ENCODE peak calls at places on chromosome 7, in four cellular contexts. One of them, this sample, is unnamed.

GRCh38 chr7:16563281-16564022 is 36.8 kb downstream of the LRRC72 start:
- DNase-seq in thoracic aorta: no peak
- DNase-seq in fibroblast of lung: no peak
- DNase-seq in naive thymus-derived CD4-positive, alpha-beta T cell: peak; percentile 23
- DNase-seq in this sample: no peak

GRCh38 chr7:51346136-51346535 is 29.5 kb upstream of the COBL start:
- DNase-seq in thoracic aorta: no peak
- DNase-seq in fibroblast of lung: no peak
- DNase-seq in naive thymus-derived CD4-positive, alpha-beta T cell: no peak
- DNase-seq in this sample: no peak

GRCh38 chr7:156236936-156237599 is 403.5 kb upstream of the RNF32 start:
- DNase-seq in thoracic aorta: no peak
- DNase-seq in fibroblast of lung: no peak
- DNase-seq in naive thymus-derived CD4-positive, alpha-beta T cell: no peak
- DNase-seq in this sample: no peak

GRCh38 chr7:105826143-105826542 is 50.3 kb downstream of the ATXN7L1 start:
- DNase-seq in thoracic aorta: no peak
- DNase-seq in fibroblast of lung: peak; percentile 18
- DNase-seq in naive thymus-derived CD4-positive, alpha-beta T cell: no peak
- DNase-seq in this sample: no peak

GRCh38 chr7:50865450-50865849 is 82.8 kb upstream of the GRB10 start:
- DNase-seq in thoracic aorta: no peak
- DNase-seq in fibroblast of lung: no peak
- DNase-seq in naive thymus-derived CD4-positive, alpha-beta T cell: no peak
- DNase-seq in this sample: peak; percentile 34

GRCh38 chr7:151815419-151815818 is 61.5 kb downstream of the PRKAG2 start:
- DNase-seq in thoracic aorta: no peak
- DNase-seq in fibroblast of lung: no peak
- DNase-seq in naive thymus-derived CD4-positive, alpha-beta T cell: no peak
- DNase-seq in this sample: no peak

GRCh38 chr7:39672176-39672575 is 48.8 kb downstream of the RALA start:
- DNase-seq in thoracic aorta: no peak
- DNase-seq in fibroblast of lung: peak; percentile 29
- DNase-seq in naive thymus-derived CD4-positive, alpha-beta T cell: no peak
- DNase-seq in this sample: peak; percentile 27

GRCh38 chr7:1109581-1110310 is 21.8 kb downstream of the GPER1 start:
- DNase-seq in thoracic aorta: no peak
- DNase-seq in fibroblast of lung: no peak
- DNase-seq in naive thymus-derived CD4-positive, alpha-beta T cell: no peak
- DNase-seq in this sample: no peak

GRCh38 chr7:44212018-44212417 is 11.2 kb downstream of the YKT6 start:
- DNase-seq in thoracic aorta: no peak
- DNase-seq in fibroblast of lung: no peak
- DNase-seq in naive thymus-derived CD4-positive, alpha-beta T cell: no peak
- DNase-seq in this sample: no peak

GRCh38 chr7:148645948-148646347 is 52.8 kb upstream of the CUL1 start:
- DNase-seq in thoracic aorta: no peak
- DNase-seq in fibroblast of lung: no peak
- DNase-seq in naive thymus-derived CD4-positive, alpha-beta T cell: no peak
- DNase-seq in this sample: no peak

GRCh38 chr7:152464312-152465117 is 28.7 kb upstream of the KMT2C start:
- DNase-seq in thoracic aorta: peak; percentile 14
- DNase-seq in fibroblast of lung: peak; percentile 82
- DNase-seq in naive thymus-derived CD4-positive, alpha-beta T cell: no peak
- DNase-seq in this sample: peak; percentile 77

GRCh38 chr7:45897042-45897690 is 8.9 kb downstream of the IGFBP1 start:
- DNase-seq in thoracic aorta: no peak
- DNase-seq in fibroblast of lung: peak; percentile 91
- DNase-seq in naive thymus-derived CD4-positive, alpha-beta T cell: no peak
- DNase-seq in this sample: peak; percentile 31

GRCh38 chr7:120729300-120729699 is 128.6 kb downstream of the TSPAN12 start:
- DNase-seq in thoracic aorta: no peak
- DNase-seq in fibroblast of lung: peak; percentile 27
- DNase-seq in naive thymus-derived CD4-positive, alpha-beta T cell: no peak
- DNase-seq in this sample: no peak

GRCh38 chr7:2072042-2072441 is 160.7 kb downstream of the MAD1L1 start:
- DNase-seq in thoracic aorta: no peak
- DNase-seq in fibroblast of lung: no peak
- DNase-seq in naive thymus-derived CD4-positive, alpha-beta T cell: no peak
- DNase-seq in this sample: no peak

GRCh38 chr7:124191713-124192112 is 158.8 kb upstream of the TMEM229A start:
- DNase-seq in thoracic aorta: no peak
- DNase-seq in fibroblast of lung: no peak
- DNase-seq in naive thymus-derived CD4-positive, alpha-beta T cell: no peak
- DNase-seq in this sample: no peak

GRCh38 chr7:12422449-12423320 is 19.0 kb upstream of the VWDE start:
- DNase-seq in thoracic aorta: no peak
- DNase-seq in fibroblast of lung: peak; percentile 16
- DNase-seq in naive thymus-derived CD4-positive, alpha-beta T cell: no peak
- DNase-seq in this sample: peak; percentile 69
- H3K4me3 ChIP-seq in thoracic aorta: no peak overlapping the region
- H3K4me3 ChIP-seq in fibroblast of lung: no peak overlapping the region
- H3K4me3 ChIP-seq in naive thymus-derived CD4-positive, alpha-beta T cell: no peak overlapping the region
- H3K4me3 ChIP-seq in this sample: no peak overlapping the region

DNA sequence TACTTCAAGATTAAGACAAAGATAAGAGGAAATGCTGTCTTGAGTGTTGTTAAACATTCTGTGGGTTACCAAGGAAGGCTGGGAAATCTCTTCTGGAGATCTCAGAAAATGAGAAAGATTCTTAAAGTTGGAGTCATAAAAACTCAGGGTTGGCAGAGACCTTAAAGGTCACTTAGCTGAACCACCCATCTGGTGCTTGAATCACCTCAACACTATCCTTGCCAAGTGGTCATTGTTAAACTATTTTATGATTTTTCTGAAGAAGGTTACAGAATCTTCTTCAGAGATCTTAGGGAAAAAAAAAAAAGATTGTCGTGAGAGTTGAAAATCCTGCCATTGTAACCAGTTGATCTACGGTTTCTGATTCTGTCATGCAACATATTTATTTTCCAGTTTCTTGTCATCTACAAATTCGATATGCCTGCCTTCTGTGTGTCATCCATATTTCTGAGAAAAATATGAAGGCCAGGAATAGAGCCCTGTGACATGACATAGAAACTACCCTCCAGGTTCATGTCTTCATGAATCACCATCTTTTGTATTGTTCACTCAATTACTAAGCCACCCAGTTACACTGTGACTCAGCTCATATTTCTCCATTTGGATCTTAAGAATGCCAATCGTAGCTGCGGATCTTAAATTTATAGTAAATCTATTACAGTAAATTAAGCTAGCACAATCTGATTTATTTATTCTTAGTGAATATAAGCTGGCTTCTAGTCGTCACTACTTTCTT is 179.3 kb downstream of the ST7 start:
- DNase-seq in thoracic aorta: no peak
- DNase-seq in fibroblast of lung: peak; percentile 97
- DNase-seq in naive thymus-derived CD4-positive, alpha-beta T cell: no peak
- DNase-seq in this sample: peak; percentile 95
- H3K4me3 ChIP-seq in thoracic aorta: no peak overlapping the region
- H3K4me3 ChIP-seq in fibroblast of lung: peak overlapping the region; percentile 6
- H3K4me3 ChIP-seq in naive thymus-derived CD4-positive, alpha-beta T cell: no peak overlapping the region
- H3K4me3 ChIP-seq in this sample: no peak overlapping the region

GRCh38 chr7:114086491-114086905 is 167.7 kb upstream of the PPP1R3A start:
- DNase-seq in thoracic aorta: no peak
- DNase-seq in fibroblast of lung: peak; percentile 6
- DNase-seq in naive thymus-derived CD4-positive, alpha-beta T cell: no peak
- DNase-seq in this sample: no peak

GRCh38 chr7:114084381-114085312 is 165.8 kb upstream of the PPP1R3A start:
- DNase-seq in thoracic aorta: no peak
- DNase-seq in fibroblast of lung: peak; percentile 37
- DNase-seq in naive thymus-derived CD4-positive, alpha-beta T cell: no peak
- DNase-seq in this sample: peak; percentile 11

GRCh38 chr7:114085313-114085591 is 166.4 kb upstream of the PPP1R3A start:
- DNase-seq in thoracic aorta: no peak
- DNase-seq in fibroblast of lung: no peak
- DNase-seq in naive thymus-derived CD4-positive, alpha-beta T cell: no peak
- DNase-seq in this sample: no peak

GRCh38 chr7:114086906-114087651 is 168.3 kb upstream of the PPP1R3A start:
- DNase-seq in thoracic aorta: no peak
- DNase-seq in fibroblast of lung: peak; percentile 43
- DNase-seq in naive thymus-derived CD4-positive, alpha-beta T cell: no peak
- DNase-seq in this sample: peak; percentile 27

GRCh38 chr7:114085592-114086490 is 167.0 kb upstream of the PPP1R3A start:
- DNase-seq in thoracic aorta: peak; percentile 61
- DNase-seq in fibroblast of lung: peak; percentile 81
- DNase-seq in naive thymus-derived CD4-positive, alpha-beta T cell: peak; percentile 4
- DNase-seq in this sample: peak; percentile 66
- H3K4me3 ChIP-seq in thoracic aorta: peak overlapping the region; percentile 79
- H3K4me3 ChIP-seq in fibroblast of lung: peak overlapping the region; percentile 80
- H3K4me3 ChIP-seq in naive thymus-derived CD4-positive, alpha-beta T cell: peak overlapping the region; percentile 42
- H3K4me3 ChIP-seq in this sample: peak overlapping the region; percentile 71

DNA sequence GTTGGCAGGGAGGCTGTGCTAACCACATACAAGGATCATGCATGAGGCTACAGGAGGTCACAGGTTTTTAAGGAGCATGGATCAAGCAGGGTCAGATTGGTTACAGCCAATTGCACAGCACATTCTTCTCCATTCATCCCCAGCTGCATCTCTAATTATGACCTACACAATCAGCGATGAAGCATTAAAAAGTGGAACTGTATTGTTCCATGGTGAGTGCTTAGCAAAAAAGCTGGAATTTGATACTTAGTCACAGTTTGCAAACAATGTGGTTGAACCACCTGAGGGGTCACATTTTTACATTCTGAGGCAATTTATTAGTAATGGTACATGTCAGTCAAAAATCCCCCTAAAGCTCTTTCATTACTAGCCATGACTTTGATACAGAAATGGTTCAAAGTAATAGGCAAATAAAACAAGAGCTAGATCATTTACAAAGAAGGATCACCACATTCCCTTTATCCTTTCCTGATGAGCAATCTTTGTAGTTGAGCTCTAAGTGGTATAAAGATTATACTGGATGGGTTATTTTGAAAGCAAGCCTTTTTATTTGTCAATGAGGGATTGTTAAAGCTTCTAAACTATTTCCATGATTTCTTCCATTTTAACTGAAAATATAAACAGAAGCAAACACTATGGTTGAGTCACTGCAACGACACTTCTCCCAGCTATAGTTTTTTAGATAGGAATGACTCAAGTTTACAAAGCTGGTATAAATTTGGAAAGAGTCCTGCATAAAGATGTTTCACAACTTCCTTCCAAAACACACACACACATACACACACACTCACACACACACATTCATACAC is 217.8 kb upstream of the SEMA3A start:
- DNase-seq in thoracic aorta: no peak
- DNase-seq in fibroblast of lung: peak; percentile 97
- DNase-seq in naive thymus-derived CD4-positive, alpha-beta T cell: no peak
- DNase-seq in this sample: peak; percentile 91
- H3K4me3 ChIP-seq in thoracic aorta: no peak overlapping the region
- H3K4me3 ChIP-seq in fibroblast of lung: peak overlapping the region; percentile 18
- H3K4me3 ChIP-seq in naive thymus-derived CD4-positive, alpha-beta T cell: no peak overlapping the region
- H3K4me3 ChIP-seq in this sample: no peak overlapping the region

GRCh38 chr7:130793855-130794618 is 60.0 kb upstream of the KLF14 start:
- DNase-seq in thoracic aorta: no peak
- DNase-seq in fibroblast of lung: peak; percentile 52
- DNase-seq in naive thymus-derived CD4-positive, alpha-beta T cell: no peak
- DNase-seq in this sample: peak; percentile 26
- H3K4me3 ChIP-seq in thoracic aorta: no peak overlapping the region
- H3K4me3 ChIP-seq in fibroblast of lung: peak overlapping the region; percentile 48
- H3K4me3 ChIP-seq in naive thymus-derived CD4-positive, alpha-beta T cell: no peak overlapping the region
- H3K4me3 ChIP-seq in this sample: no peak overlapping the region

GRCh38 chr7:90320418-90320800 is 695 bp downstream of the FAM237B start:
- DNase-seq in thoracic aorta: no peak
- DNase-seq in fibroblast of lung: no peak
- DNase-seq in naive thymus-derived CD4-positive, alpha-beta T cell: no peak
- DNase-seq in this sample: no peak
- H3K4me3 ChIP-seq in thoracic aorta: no peak overlapping the region
- H3K4me3 ChIP-seq in fibroblast of lung: peak overlapping the region; percentile 32
- H3K4me3 ChIP-seq in naive thymus-derived CD4-positive, alpha-beta T cell: no peak overlapping the region
- H3K4me3 ChIP-seq in this sample: peak overlapping the region; percentile 17

DNA sequence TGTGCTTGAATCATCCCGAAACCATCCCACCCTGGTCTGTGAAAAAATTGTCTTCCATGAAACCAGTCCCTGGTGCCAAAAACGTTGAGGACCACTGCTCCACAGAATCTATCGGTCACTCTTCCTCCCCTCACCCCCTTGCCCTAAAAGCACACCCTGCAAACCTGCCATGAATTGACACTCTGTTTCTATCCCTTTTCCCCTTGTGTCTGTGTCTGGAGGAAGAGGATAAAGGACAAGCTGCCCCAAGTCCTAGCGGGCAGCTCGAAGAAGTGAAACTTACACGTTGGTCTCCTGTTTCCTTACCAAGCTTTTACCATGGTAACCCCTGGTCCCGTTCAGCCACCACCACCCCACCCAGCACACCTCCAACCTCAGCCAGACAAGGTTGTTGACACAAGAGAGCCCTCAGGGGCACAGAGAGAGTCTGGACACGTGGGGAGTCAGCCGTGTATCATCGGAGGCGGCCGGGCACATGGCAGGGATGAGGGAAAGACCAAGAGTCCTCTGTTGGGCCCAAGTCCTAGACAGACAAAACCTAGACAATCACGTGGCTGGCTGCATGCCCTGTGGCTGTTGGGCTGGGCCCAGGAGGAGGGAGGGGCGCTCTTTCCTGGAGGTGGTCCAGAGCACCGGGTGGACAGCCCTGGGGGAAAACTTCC is 784 bp upstream of the SERPINE1 start:
- DNase-seq in thoracic aorta: no peak
- DNase-seq in fibroblast of lung: peak; percentile 85
- DNase-seq in naive thymus-derived CD4-positive, alpha-beta T cell: no peak
- DNase-seq in this sample: peak; percentile 73
- H3K4me3 ChIP-seq in thoracic aorta: peak overlapping the region; percentile 74
- H3K4me3 ChIP-seq in fibroblast of lung: no peak overlapping the region
- H3K4me3 ChIP-seq in naive thymus-derived CD4-positive, alpha-beta T cell: no peak overlapping the region
- H3K4me3 ChIP-seq in this sample: no peak overlapping the region